ENCODE peak calls at places on chromosome 20, in five cellular contexts. O, C, I, B and W are unnamed samples.

GRCh38 chr20:14751191-14751590 is 413.8 kb upstream of the FLRT3 start:
- DNase-seq in O (no peak), C (no peak), I (no peak), B (no peak), W (no peak)

GRCh38 chr20:3203315-3204123 is 963 bp downstream of the DDRGK1 start:
- DNase-seq in O (peak; percentile 28), C (no peak), I (no peak), B (no peak), W (no peak)

GRCh38 chr20:39103732-39104131 is 141.6 kb downstream of the DHX35 start:
- DNase-seq in O (no peak), C (no peak), I (no peak), B (no peak), W (no peak)

GRCh38 chr20:63454729-63455567 is 17.5 kb downstream of the KCNQ2 start:
- DNase-seq in O (no peak), C (no peak), I (no peak), B (peak; percentile 40), W (no peak)

GRCh38 chr20:2859330-2860121 is 13.8 kb upstream of the PTPRA start:
- DNase-seq in O (no peak), C (no peak), I (no peak), B (no peak), W (no peak)

GRCh38 chr20:8837396-8837795 is 231.5 kb upstream of the PLCB4 start:
- DNase-seq in O (no peak), C (peak; percentile 82), I (no peak), B (no peak), W (peak; percentile 18)

GRCh38 chr20:19750907-19751636 is 7.0 kb upstream of the RIN2 start:
- DNase-seq in O (no peak), C (no peak), I (no peak), B (no peak), W (no peak)

GRCh38 chr20:57188056-57188455 is 78.4 kb downstream of the BMP7 start:
- DNase-seq in O (no peak), C (no peak), I (no peak), B (no peak), W (no peak)

GRCh38 chr20:13771853-13772453 is 12.8 kb downstream of the ESF1 start:
- DNase-seq in O (no peak), C (no peak), I (no peak), B (no peak), W (no peak)

GRCh38 chr20:63102720-63103375 is 96.1 kb upstream of the BHLHE23 start:
- DNase-seq in O (peak; percentile 37), C (peak; percentile 26), I (no peak), B (no peak), W (no peak)